ENCODE peak calls at places on chromosome 20, in five cellular contexts. One of them, this sample, is unnamed. For H3K4me1, the result is how much of the 10 kb centered on the place peaks cover.

GRCh38 chr20:48845000-48845399 is 17.2 kb upstream of the PREX1 start:
- DNase-seq in Peyer's patch: no peak
- DNase-seq in HCT116: no peak
- DNase-seq in heart right ventricle: no peak
- DNase-seq in right atrium auricular region: no peak
- DNase-seq in this sample: no peak

GRCh38 chr20:17723301-17723691 is 23.5 kb downstream of the BANF2 start:
- DNase-seq in right atrium auricular region: no peak
- DNase-seq in heart right ventricle: no peak
- DNase-seq in HCT116: no peak
- DNase-seq in Peyer's patch: no peak
- DNase-seq in this sample: no peak

GRCh38 chr20:31237763-31238162 is 19.7 kb upstream of the DEFB115 start:
- DNase-seq in heart right ventricle: no peak
- DNase-seq in right atrium auricular region: no peak
- DNase-seq in HCT116: no peak
- DNase-seq in Peyer's patch: no peak
- DNase-seq in this sample: no peak

GRCh38 chr20:37282558-37282957 is 6.9 kb upstream of the MANBAL start:
- DNase-seq in heart right ventricle: no peak
- DNase-seq in HCT116: no peak
- DNase-seq in right atrium auricular region: no peak
- DNase-seq in Peyer's patch: peak
- DNase-seq in this sample: no peak

GRCh38 chr20:59412251-59412650 is 111.8 kb downstream of the EDN3 start:
- DNase-seq in heart right ventricle: no peak
- DNase-seq in Peyer's patch: no peak
- DNase-seq in HCT116: no peak
- DNase-seq in right atrium auricular region: no peak
- DNase-seq in this sample: no peak

GRCh38 chr20:34448517-34448916 is 67.7 kb upstream of the DYNLRB1 start:
- DNase-seq in HCT116: no peak
- DNase-seq in heart right ventricle: no peak
- DNase-seq in Peyer's patch: no peak
- DNase-seq in right atrium auricular region: no peak
- DNase-seq in this sample: no peak

GRCh38 chr20:38167851-38168760 is 3.0 kb upstream of the TGM2 start:
- DNase-seq in Peyer's patch: no peak
- DNase-seq in right atrium auricular region: peak
- DNase-seq in HCT116: no peak
- DNase-seq in heart right ventricle: peak
- DNase-seq in this sample: no peak

GRCh38 chr20:47546184-47547033 is 44.7 kb downstream of the NCOA3 start:
- DNase-seq in HCT116: no peak
- DNase-seq in right atrium auricular region: no peak
- DNase-seq in heart right ventricle: no peak
- DNase-seq in Peyer's patch: no peak
- DNase-seq in this sample: no peak

GRCh38 chr20:48528346-48528745 is 299.5 kb downstream of the PREX1 start:
- DNase-seq in right atrium auricular region: no peak
- DNase-seq in HCT116: no peak
- DNase-seq in Peyer's patch: no peak
- DNase-seq in heart right ventricle: no peak
- DNase-seq in this sample: no peak

GRCh38 chr20:3380228-3381070 is 27.0 kb downstream of the DNAAF9 start:
- DNase-seq in right atrium auricular region: no peak
- DNase-seq in HCT116: no peak
- DNase-seq in heart right ventricle: no peak
- DNase-seq in Peyer's patch: no peak
- DNase-seq in this sample: no peak

GRCh38 chr20:38034108-38034649 is 633 bp downstream of the RPRD1B start:
- DNase-seq in HCT116: no peak
- DNase-seq in Peyer's patch: no peak
- DNase-seq in heart right ventricle: no peak
- DNase-seq in right atrium auricular region: no peak
- DNase-seq in this sample: no peak

GRCh38 chr20:36202891-36203338 is 33.4 kb upstream of the AAR2 start:
- DNase-seq in HCT116: peak
- DNase-seq in Peyer's patch: peak
- DNase-seq in right atrium auricular region: peak
- DNase-seq in heart right ventricle: peak
- DNase-seq in this sample: peak

GRCh38 chr20:11214281-11214680 is 540.5 kb upstream of the JAG1 start:
- DNase-seq in HCT116: no peak
- DNase-seq in heart right ventricle: no peak
- DNase-seq in right atrium auricular region: no peak
- DNase-seq in Peyer's patch: no peak
- DNase-seq in this sample: no peak

GRCh38 chr20:2693286-2693995 is 861 bp downstream of the EBF4 start:
- DNase-seq in heart right ventricle: peak
- DNase-seq in Peyer's patch: no peak
- DNase-seq in right atrium auricular region: no peak
- DNase-seq in HCT116: no peak
- DNase-seq in this sample: no peak

GRCh38 chr20:487655-488054 is 25.3 kb upstream of the TBC1D20 start:
- DNase-seq in heart right ventricle: no peak
- DNase-seq in HCT116: no peak
- DNase-seq in Peyer's patch: no peak
- DNase-seq in right atrium auricular region: no peak
- DNase-seq in this sample: no peak

GRCh38 chr20:24993337-24994185 is 1.0 kb upstream of the APMAP start:
- DNase-seq in Peyer's patch: no peak
- DNase-seq in HCT116: no peak
- DNase-seq in right atrium auricular region: peak
- DNase-seq in heart right ventricle: no peak
- DNase-seq in this sample: no peak

GRCh38 chr20:57020364-57020763 is 246.1 kb downstream of the BMP7 start:
- DNase-seq in right atrium auricular region: no peak
- DNase-seq in HCT116: no peak
- DNase-seq in Peyer's patch: no peak
- DNase-seq in heart right ventricle: no peak
- DNase-seq in this sample: no peak

GRCh38 chr20:10093087-10093591 is 58.4 kb downstream of the ANKEF1 start:
- DNase-seq in HCT116: no peak
- DNase-seq in heart right ventricle: no peak
- DNase-seq in right atrium auricular region: no peak
- DNase-seq in Peyer's patch: no peak
- DNase-seq in this sample: no peak

GRCh38 chr20:1890469-1891262 is 4.5 kb upstream of the SIRPA start:
- DNase-seq in heart right ventricle: no peak
- DNase-seq in HCT116: no peak
- DNase-seq in Peyer's patch: no peak
- DNase-seq in right atrium auricular region: no peak
- DNase-seq in this sample: no peak

GRCh38 chr20:32418376-32418775 is 60.2 kb downstream of the ASXL1 start:
- DNase-seq in Peyer's patch: no peak
- DNase-seq in right atrium auricular region: no peak
- DNase-seq in heart right ventricle: no peak
- DNase-seq in HCT116: no peak
- DNase-seq in this sample: no peak

GRCh38 chr20:9532069-9532809 is 17.8 kb downstream of the LAMP5 start:
- DNase-seq in right atrium auricular region: no peak
- DNase-seq in HCT116: no peak
- DNase-seq in heart right ventricle: no peak
- DNase-seq in Peyer's patch: no peak
- DNase-seq in this sample: no peak

GRCh38 chr20:58609026-58609425 is 42.1 kb upstream of the STX16 start:
- DNase-seq in right atrium auricular region: no peak
- DNase-seq in heart right ventricle: no peak
- DNase-seq in HCT116: no peak
- DNase-seq in Peyer's patch: no peak
- DNase-seq in this sample: no peak

GRCh38 chr20:31998246-31998645 is 12.0 kb upstream of the CCM2L start:
- DNase-seq in Peyer's patch: no peak
- DNase-seq in HCT116: no peak
- DNase-seq in right atrium auricular region: no peak
- DNase-seq in heart right ventricle: no peak
- DNase-seq in this sample: no peak

GRCh38 chr20:35952480-35953410 is 1.6 kb downstream of the SCAND1 start:
- DNase-seq in Peyer's patch: no peak
- DNase-seq in heart right ventricle: no peak
- DNase-seq in HCT116: no peak
- DNase-seq in right atrium auricular region: no peak
- DNase-seq in this sample: no peak

GRCh38 chr20:57884956-57885355 is 175.1 kb upstream of the PMEPA1 start:
- DNase-seq in Peyer's patch: no peak
- DNase-seq in right atrium auricular region: no peak
- DNase-seq in HCT116: no peak
- DNase-seq in heart right ventricle: no peak
- DNase-seq in this sample: no peak

GRCh38 chr20:35055445-35056276 is 36.9 kb downstream of the TRPC4AP start:
- DNase-seq in heart right ventricle: no peak
- DNase-seq in Peyer's patch: no peak
- DNase-seq in HCT116: no peak
- DNase-seq in right atrium auricular region: no peak
- DNase-seq in this sample: no peak

GRCh38 chr20:23446505-23446904 is 6.2 kb downstream of the CST11 start:
- DNase-seq in HCT116: peak
- DNase-seq in right atrium auricular region: no peak
- DNase-seq in heart right ventricle: peak
- DNase-seq in Peyer's patch: no peak
- DNase-seq in this sample: peak

GRCh38 chr20:11651138-11651537 is 266.6 kb upstream of the BTBD3 start:
- DNase-seq in heart right ventricle: no peak
- DNase-seq in Peyer's patch: no peak
- DNase-seq in HCT116: no peak
- DNase-seq in right atrium auricular region: no peak
- DNase-seq in this sample: no peak

GRCh38 chr20:25042531-25043498 is 15.1 kb downstream of the ACSS1 start:
- DNase-seq in right atrium auricular region: no peak
- DNase-seq in heart right ventricle: peak
- DNase-seq in Peyer's patch: peak
- DNase-seq in HCT116: no peak
- DNase-seq in this sample: no peak

GRCh38 chr20:56174416-56174815 is 74.1 kb upstream of the MC3R start:
- DNase-seq in HCT116: no peak
- DNase-seq in right atrium auricular region: no peak
- DNase-seq in heart right ventricle: no peak
- DNase-seq in Peyer's patch: no peak
- DNase-seq in this sample: no peak

GRCh38 chr20:37944456-37944981 is 41.6 kb downstream of the VSTM2L start:
- DNase-seq in HCT116: no peak
- DNase-seq in heart right ventricle: no peak
- DNase-seq in right atrium auricular region: no peak
- DNase-seq in Peyer's patch: no peak
- DNase-seq in this sample: no peak

GRCh38 chr20:46731770-46732169 is 22.3 kb downstream of the SLC2A10 start:
- DNase-seq in HCT116: no peak
- DNase-seq in heart right ventricle: no peak
- DNase-seq in right atrium auricular region: no peak
- DNase-seq in Peyer's patch: no peak
- DNase-seq in this sample: no peak

GRCh38 chr20:31475032-31475431 is at the start of the genes DEFB124 and REM1:
- DNase-seq in heart right ventricle: peak
- DNase-seq in Peyer's patch: peak
- DNase-seq in right atrium auricular region: no peak
- DNase-seq in HCT116: no peak
- DNase-seq in this sample: no peak

GRCh38 chr20:34791289-34792020 is 34.0 kb downstream of the NCOA6 start:
- DNase-seq in HCT116: no peak
- DNase-seq in heart right ventricle: no peak
- DNase-seq in Peyer's patch: no peak
- DNase-seq in right atrium auricular region: no peak
- DNase-seq in this sample: no peak

GRCh38 chr20:37424062-37424851 is 78.3 kb downstream of the SRC start:
- DNase-seq in Peyer's patch: no peak
- DNase-seq in heart right ventricle: no peak
- DNase-seq in HCT116: no peak
- DNase-seq in right atrium auricular region: no peak
- DNase-seq in this sample: no peak

GRCh38 chr20:50188879-50189680 is 1.6 kb upstream of the CEBPB start:
- DNase-seq in heart right ventricle: no peak
- DNase-seq in right atrium auricular region: peak
- DNase-seq in HCT116: no peak
- DNase-seq in Peyer's patch: peak
- DNase-seq in this sample: no peak

GRCh38 chr20:50188287-50188688 is 2.3 kb upstream of the CEBPB start:
- DNase-seq in right atrium auricular region: no peak
- DNase-seq in HCT116: no peak
- DNase-seq in heart right ventricle: no peak
- DNase-seq in Peyer's patch: no peak
- DNase-seq in this sample: no peak

GRCh38 chr20:50186987-50187402 is 3.6 kb upstream of the CEBPB start:
- DNase-seq in Peyer's patch: peak
- DNase-seq in HCT116: no peak
- DNase-seq in heart right ventricle: no peak
- DNase-seq in right atrium auricular region: no peak
- DNase-seq in this sample: no peak

GRCh38 chr20:50186151-50186885 is 4.3 kb upstream of the CEBPB start:
- DNase-seq in right atrium auricular region: peak
- DNase-seq in Peyer's patch: peak
- DNase-seq in HCT116: peak
- DNase-seq in heart right ventricle: peak
- DNase-seq in this sample: peak

GRCh38 chr20:50187403-50188051 is 3.1 kb upstream of the CEBPB start:
- DNase-seq in right atrium auricular region: peak
- DNase-seq in Peyer's patch: peak
- DNase-seq in heart right ventricle: peak
- DNase-seq in HCT116: no peak
- DNase-seq in this sample: no peak
- H3K4me1 ChIP-seq in right atrium auricular region: under half
- H3K4me1 ChIP-seq in Peyer's patch: under half
- H3K4me1 ChIP-seq in heart right ventricle: under half
- H3K4me1 ChIP-seq in HCT116: under half
- H3K4me1 ChIP-seq in this sample: under half

DNA sequence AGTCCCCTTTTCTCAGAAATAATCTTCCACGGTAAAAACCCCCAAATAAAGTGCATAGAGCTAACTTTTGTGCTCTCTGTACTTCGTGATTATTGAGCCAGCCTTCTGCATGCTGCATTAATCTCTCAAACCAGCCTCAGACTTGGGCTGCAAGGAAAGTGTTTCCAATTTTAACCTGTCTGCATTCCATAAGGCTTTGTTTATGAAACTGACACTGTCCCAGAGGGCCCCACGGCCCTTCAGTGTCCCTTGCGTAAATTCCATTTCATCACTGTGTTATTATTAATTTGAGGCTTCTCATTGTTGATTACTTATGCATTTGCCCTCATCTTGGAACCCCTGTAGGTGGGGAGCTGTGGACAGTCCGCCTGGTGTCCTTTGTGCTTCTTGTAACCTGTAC is 15.6 kb upstream of the SNRPB2 start:
- DNase-seq in Peyer's patch: no peak
- DNase-seq in HCT116: no peak
- DNase-seq in right atrium auricular region: no peak
- DNase-seq in heart right ventricle: no peak
- DNase-seq in this sample: no peak
- H3K27ac ChIP-seq in Peyer's patch: no peak
- H3K27ac ChIP-seq in HCT116: no peak
- H3K27ac ChIP-seq in right atrium auricular region: no peak
- H3K27ac ChIP-seq in heart right ventricle: no peak
- H3K27ac ChIP-seq in this sample: no peak

GRCh38 chr20:63950701-63951397 is 5.4 kb downstream of the UCKL1 start:
- DNase-seq in HCT116: no peak
- DNase-seq in right atrium auricular region: no peak
- DNase-seq in Peyer's patch: no peak
- DNase-seq in heart right ventricle: no peak
- DNase-seq in this sample: no peak
- H3K4me1 ChIP-seq in HCT116: half or more
- H3K4me1 ChIP-seq in right atrium auricular region: half or more
- H3K4me1 ChIP-seq in Peyer's patch: half or more
- H3K4me1 ChIP-seq in heart right ventricle: half or more
- H3K4me1 ChIP-seq in this sample: under half

GRCh38 chr20:50234288-50234687 is 43.7 kb downstream of the CEBPB start:
- DNase-seq in Peyer's patch: no peak
- DNase-seq in right atrium auricular region: no peak
- DNase-seq in heart right ventricle: no peak
- DNase-seq in HCT116: no peak
- DNase-seq in this sample: no peak
- H3K27ac ChIP-seq in Peyer's patch: no peak
- H3K27ac ChIP-seq in right atrium auricular region: no peak
- H3K27ac ChIP-seq in heart right ventricle: no peak
- H3K27ac ChIP-seq in HCT116: no peak
- H3K27ac ChIP-seq in this sample: no peak